ENCODE peak calls at places on chromosomes 6 and 20, in nine cellular contexts. F is stimulated activated CD4-positive, alpha-beta T cell treated with anti-CD3 and anti-CD28 coated beads, Interleukin-1b, Interleukin-23, amount 100 ng/mL, for 24 hours; K is activated T-cell treated with anti-CD3 and anti-CD28 coated beads for 1 hour; T is activated naive CD4-positive, alpha-beta T cell treated with Interleukin-2 at 50 U/mL for 16 hours; A is sciatic nerve; X is amniotic stem cell; I is GM23248; W is putamen; J is AG10803. M is an unnamed sample.

GRCh38 chr6:95581073-95581472 is 3.7 kb downstream of the MANEA start:
- DNase-seq in F (no peak), K (no peak), T (no peak), A (no peak), X (no peak), I (peak), W (no peak), J (no peak), M (no peak)

GRCh38 chr20:43926287-43926686 is 11.6 kb downstream of the TOX2 start:
- DNase-seq in F (no peak), K (no peak), T (no peak), A (no peak), X (no peak), I (no peak), W (no peak), J (no peak), M (no peak)

GRCh38 chr20:59173938-59174496 is 10.4 kb downstream of the ZNF831 start:
- DNase-seq in F (no peak), K (no peak), T (no peak), A (no peak), X (no peak), I (no peak), W (no peak), J (no peak), M (no peak)

GRCh38 chr6:74931567-74931966 is 274.3 kb downstream of the COL12A1 start:
- DNase-seq in F (no peak), K (no peak), T (no peak), A (no peak), X (no peak), I (peak), W (no peak), J (peak), M (peak)

GRCh38 chr20:41927189-41927588 is 309.0 kb upstream of the CHD6 start:
- DNase-seq in F (no peak), K (no peak), T (no peak), A (no peak), X (no peak), I (no peak), W (no peak), J (no peak), M (no peak)

GRCh38 chr20:52469143-52469542 is 277.6 kb upstream of the ZFP64 start:
- DNase-seq in F (no peak), K (no peak), T (no peak), A (no peak), X (no peak), I (no peak), W (no peak), J (no peak), M (no peak)

GRCh38 chr6:158376650-158377081 is 64.4 kb downstream of the TULP4 start:
- DNase-seq in F (no peak), K (no peak), T (no peak), A (no peak), X (no peak), I (peak), W (no peak), J (peak), M (peak)

GRCh38 chr6:69289689-69290088 is 507.1 kb downstream of the LMBRD1 start:
- DNase-seq in F (no peak), K (no peak), T (no peak), A (no peak), X (no peak), I (no peak), W (no peak), J (no peak), M (no peak)

GRCh38 chr6:34132486-34133185 is 13.3 kb downstream of the GRM4 start:
- DNase-seq in F (no peak), K (peak), T (peak), A (no peak), X (no peak), I (peak), W (no peak), J (peak), M (no peak)

GRCh38 chr20:32560989-32561830 is 23.9 kb downstream of the NOL4L start:
- DNase-seq in F (no peak), K (no peak), T (no peak), A (no peak), X (no peak), I (peak), W (no peak), J (no peak), M (no peak)

GRCh38 chr6:39156763-39157162 is 41.8 kb upstream of the SAYSD1 start:
- DNase-seq in F (no peak), K (no peak), T (no peak), A (no peak), X (no peak), I (no peak), W (no peak), J (no peak), M (no peak)

GRCh38 chr20:40339661-40340449 is 349.2 kb downstream of the MAFB start:
- DNase-seq in F (no peak), K (no peak), T (no peak), A (peak), X (no peak), I (peak), W (peak), J (no peak), M (no peak)

GRCh38 chr6:2225422-2226392 is 19.7 kb downstream of the GMDS start:
- DNase-seq in F (no peak), K (no peak), T (no peak), A (no peak), X (no peak), I (peak), W (no peak), J (peak), M (no peak)

GRCh38 chr20:34420146-34420545 is 57.1 kb downstream of the ITCH start:
- DNase-seq in F (no peak), K (no peak), T (no peak), A (no peak), X (no peak), I (no peak), W (no peak), J (no peak), M (no peak)

GRCh38 chr6:129331450-129332138 is 378.4 kb downstream of the ARHGAP18 start:
- DNase-seq in F (no peak), K (no peak), T (no peak), A (no peak), X (no peak), I (peak), W (no peak), J (peak), M (peak)

GRCh38 chr6:2218866-2219265 is 26.5 kb downstream of the GMDS start:
- DNase-seq in F (no peak), K (no peak), T (no peak), A (no peak), X (no peak), I (no peak), W (no peak), J (no peak), M (no peak)

GRCh38 chr6:11366183-11366933 is 133.9 kb upstream of the NEDD9 start:
- DNase-seq in F (no peak), K (no peak), T (peak), A (no peak), X (no peak), I (no peak), W (no peak), J (no peak), M (no peak)

GRCh38 chr6:15874351-15874750 is 211.5 kb upstream of the DTNBP1 start:
- DNase-seq in F (no peak), K (no peak), T (no peak), A (no peak), X (no peak), I (no peak), W (no peak), J (no peak), M (no peak)

GRCh38 chr20:52313335-52313963 is 121.9 kb upstream of the ZFP64 start:
- DNase-seq in F (no peak), K (no peak), T (no peak), A (no peak), X (no peak), I (peak), W (peak), J (peak), M (no peak)

GRCh38 chr6:139748353-139749146 is 374.1 kb upstream of the CITED2 start:
- DNase-seq in F (no peak), K (no peak), T (no peak), A (no peak), X (no peak), I (no peak), W (no peak), J (peak), M (no peak)

GRCh38 chr20:47453167-47453782 is 48.4 kb upstream of the NCOA3 start:
- DNase-seq in F (peak), K (no peak), T (peak), A (no peak), X (peak), I (peak), W (no peak), J (peak), M (peak)

GRCh38 chr20:18001131-18001921 is 32.5 kb downstream of the MGME1 start:
- DNase-seq in F (no peak), K (no peak), T (no peak), A (peak), X (no peak), I (peak), W (peak), J (peak), M (peak)

GRCh38 chr6:141539617-141540016 is 593.1 kb upstream of the GJE1 start:
- DNase-seq in F (no peak), K (no peak), T (no peak), A (no peak), X (no peak), I (no peak), W (peak), J (no peak), M (no peak)

GRCh38 chr6:13668291-13668928 is 43.2 kb downstream of the RANBP9 start:
- DNase-seq in F (no peak), K (no peak), T (no peak), A (no peak), X (no peak), I (peak), W (no peak), J (no peak), M (no peak)

GRCh38 chr6:7106752-7107577 is 796 bp upstream of the RREB1 start:
- DNase-seq in F (peak), K (peak), T (peak), A (peak), X (no peak), I (peak), W (no peak), J (no peak), M (no peak)

GRCh38 chr6:119308994-119309657 is 40.4 kb downstream of the MAN1A1 start:
- DNase-seq in F (no peak), K (no peak), T (no peak), A (no peak), X (no peak), I (peak), W (no peak), J (peak), M (no peak)

GRCh38 chr6:113172531-113172966 is 684.6 kb upstream of the MARCKS start:
- DNase-seq in F (no peak), K (no peak), T (no peak), A (no peak), X (no peak), I (no peak), W (peak), J (no peak), M (peak)

GRCh38 chr6:157405986-157406385 is 25.0 kb downstream of the ZDHHC14 start:
- DNase-seq in F (no peak), K (no peak), T (no peak), A (no peak), X (no peak), I (peak), W (no peak), J (no peak), M (peak)

GRCh38 chr6:8047466-8048292 is 16.5 kb downstream of the BLOC1S5 start:
- DNase-seq in F (no peak), K (no peak), T (no peak), A (no peak), X (no peak), I (peak), W (no peak), J (no peak), M (peak)

GRCh38 chr20:49594143-49594928 is 26.4 kb upstream of the PTGIS start:
- DNase-seq in F (no peak), K (no peak), T (peak), A (no peak), X (peak), I (peak), W (no peak), J (peak), M (peak)

GRCh38 chr6:151327079-151327478 is 64.3 kb downstream of the ZBTB2 start:
- DNase-seq in F (no peak), K (no peak), T (no peak), A (no peak), X (no peak), I (no peak), W (no peak), J (no peak), M (no peak)

GRCh38 chr6:223763-224162 is 68.5 kb upstream of the DUSP22 start:
- DNase-seq in F (no peak), K (no peak), T (peak), A (no peak), X (no peak), I (peak), W (no peak), J (peak), M (peak)

GRCh38 chr20:44886276-44886671 is 769 bp downstream of the YWHAB start:
- DNase-seq in F (no peak), K (no peak), T (no peak), A (no peak), X (no peak), I (peak), W (no peak), J (no peak), M (no peak)

GRCh38 chr20:60959971-60960370 is 292.1 kb upstream of the CDH4 start:
- DNase-seq in F (no peak), K (no peak), T (no peak), A (no peak), X (no peak), I (no peak), W (no peak), J (no peak), M (no peak)

GRCh38 chr20:8388146-8388545 is 256.1 kb downstream of the PLCB1 start:
- DNase-seq in F (no peak), K (no peak), T (no peak), A (no peak), X (peak), I (peak), W (no peak), J (peak), M (peak)

GRCh38 chr6:15876406-15876805 is 213.6 kb upstream of the DTNBP1 start:
- DNase-seq in F (no peak), K (no peak), T (no peak), A (no peak), X (no peak), I (peak), W (no peak), J (peak), M (no peak)

GRCh38 chr20:46831633-46832011 is 63.0 kb upstream of the EYA2 start:
- DNase-seq in F (no peak), K (no peak), T (no peak), A (no peak), X (no peak), I (peak), W (no peak), J (no peak), M (no peak)

GRCh38 chr6:140572129-140572528 is 1197.7 kb upstream of the CITED2 start:
- DNase-seq in F (no peak), K (no peak), T (no peak), A (no peak), X (peak), I (peak), W (no peak), J (peak), M (peak)